ENCODE peak calls at places on chromosome 12, in four cellular contexts. One of them, this sample, is unnamed.

GRCh38 chr12:95072900-95073697 is at the start of gene NR2C1:
- DNase-seq in KG1: no peak
- DNase-seq in NCI-H446 treated with DMSO at 0.1 percent for 48 hours: peak
- DNase-seq in fibroblast of mammary gland: peak
- DNase-seq in this sample: peak

GRCh38 chr12:13124661-13125505 is 21.4 kb upstream of the GSG1 start:
- DNase-seq in NCI-H446 treated with DMSO at 0.1 percent for 48 hours: no peak
- DNase-seq in KG1: no peak
- DNase-seq in fibroblast of mammary gland: peak
- DNase-seq in this sample: no peak

GRCh38 chr12:124352839-124353238 is 57.9 kb downstream of the RFLNA start:
- DNase-seq in KG1: no peak
- DNase-seq in fibroblast of mammary gland: peak
- DNase-seq in NCI-H446 treated with DMSO at 0.1 percent for 48 hours: no peak
- DNase-seq in this sample: peak

GRCh38 chr12:4859478-4860210 is 50.1 kb upstream of the KCNA1 start:
- DNase-seq in KG1: no peak
- DNase-seq in fibroblast of mammary gland: no peak
- DNase-seq in NCI-H446 treated with DMSO at 0.1 percent for 48 hours: no peak
- DNase-seq in this sample: no peak

GRCh38 chr12:2794736-2795289 is at the start of gene FKBP4:
- DNase-seq in NCI-H446 treated with DMSO at 0.1 percent for 48 hours: peak
- DNase-seq in KG1: peak
- DNase-seq in fibroblast of mammary gland: peak
- DNase-seq in this sample: no peak

GRCh38 chr12:82461851-82462250 is 103.5 kb downstream of the METTL25 start:
- DNase-seq in fibroblast of mammary gland: no peak
- DNase-seq in KG1: no peak
- DNase-seq in NCI-H446 treated with DMSO at 0.1 percent for 48 hours: no peak
- DNase-seq in this sample: no peak

GRCh38 chr12:26271889-26272492 is 76.6 kb downstream of the SSPN start:
- DNase-seq in KG1: no peak
- DNase-seq in NCI-H446 treated with DMSO at 0.1 percent for 48 hours: no peak
- DNase-seq in fibroblast of mammary gland: peak
- DNase-seq in this sample: no peak

GRCh38 chr12:52494518-52494917 is 1.5 kb upstream of the KRT6A start:
- DNase-seq in KG1: no peak
- DNase-seq in fibroblast of mammary gland: peak
- DNase-seq in NCI-H446 treated with DMSO at 0.1 percent for 48 hours: no peak
- DNase-seq in this sample: no peak

This sample was measured in LNCaP clone FGC.